ENCODE peak calls at places on chromosomes 4 and X, in eight cellular contexts. F is IMR-90, S is hepatocyte, A is endothelial cell of umbilical vein, U is OCI-LY7, H is MM.1S, Z is astrocyte, W is fibroblast of lung. L is an unnamed sample.

GRCh38 chrX:15989716-15990115 is 133.6 kb upstream of the GRPR start:
- DNase-seq in S (no peak), A (no peak), F (no peak), H (no peak), U (no peak), W (no peak), Z (no peak), L (no peak)

GRCh38 chrX:115234220-115234557 is 293 bp upstream of the LRCH2 start:
- DNase-seq in H (no peak), U (no peak), S (no peak), F (no peak), W (peak), A (no peak), Z (no peak), L (no peak)

GRCh38 chrX:108072746-108073145 is 18.6 kb downstream of the PSMD10 start:
- DNase-seq in S (no peak), U (no peak), A (peak), H (no peak), Z (peak), W (peak), F (peak), L (no peak)

GRCh38 chr4:108473163-108473720 is 147.1 kb upstream of the RPL34 start:
- DNase-seq in S (no peak), U (no peak), W (no peak), F (peak), Z (no peak), H (no peak), A (no peak), L (no peak)

GRCh38 chr4:156568041-156568440 is 403.6 kb downstream of the PDGFC start:
- DNase-seq in Z (peak), W (peak), S (no peak), A (no peak), U (no peak), F (peak), H (no peak), L (no peak)

GRCh38 chr4:152594981-152595916 is 59.4 kb upstream of the FBXW7 start:
- DNase-seq in H (no peak), A (no peak), F (no peak), U (peak), W (no peak), Z (no peak), S (no peak), L (no peak)

GRCh38 chrX:148134578-148134977 is 153.4 kb downstream of the FMR1NB start:
- DNase-seq in U (peak), W (no peak), Z (no peak), S (no peak), A (no peak), F (no peak), H (no peak), L (no peak)

GRCh38 chrX:72409993-72410392 is 104.3 kb upstream of the CITED1 start:
- DNase-seq in Z (no peak), U (no peak), A (peak), H (no peak), S (no peak), W (no peak), F (no peak), L (no peak)

GRCh38 chrX:131741103-131741581 is 197.3 kb downstream of the OR13H1 start:
- DNase-seq in S (no peak), W (peak), U (no peak), A (no peak), Z (peak), H (peak), F (peak), L (no peak)

GRCh38 chr4:47641755-47642154 is 156.7 kb downstream of the ATP10D start:
- DNase-seq in S (no peak), W (peak), Z (peak), H (no peak), U (no peak), F (peak), A (no peak), L (no peak)

GRCh38 chr4:139851133-139851532 is 185.5 kb downstream of the MGST2 start:
- DNase-seq in F (no peak), S (no peak), A (no peak), W (no peak), Z (no peak), H (no peak), U (no peak), L (no peak)

GRCh38 chr4:76095568-76095967 is 21.1 kb downstream of the ART3 start:
- DNase-seq in F (no peak), A (no peak), Z (no peak), S (no peak), H (no peak), W (no peak), U (no peak), L (no peak)

GRCh38 chr4:103934178-103934789 is 214.5 kb upstream of the TACR3 start:
- DNase-seq in U (peak), W (peak), A (peak), S (peak), F (peak), Z (peak), H (peak), L (no peak)

GRCh38 chr4:109559983-109560686 is at the start of gene MCUB:
- DNase-seq in W (peak), F (peak), H (peak), A (peak), U (peak), Z (peak), S (peak), L (peak)

GRCh38 chr4:8723222-8723980 is 130.8 kb downstream of the CPZ start:
- DNase-seq in F (no peak), S (no peak), W (no peak), Z (no peak), A (no peak), H (no peak), U (no peak), L (no peak)

GRCh38 chr4:150818661-150819060 is 196.4 kb downstream of the LRBA start:
- DNase-seq in H (no peak), U (no peak), Z (peak), F (peak), W (peak), A (peak), S (no peak), L (no peak)

GRCh38 chr4:17817027-17817426 is 6.2 kb downstream of the NCAPG start:
- DNase-seq in Z (peak), U (peak), F (peak), H (peak), S (peak), W (peak), A (peak), L (no peak)

GRCh38 chrX:73916931-73917657 is 354.1 kb downstream of the CHIC1 start:
- DNase-seq in S (peak), H (no peak), U (no peak), A (peak), W (peak), F (peak), Z (peak), L (no peak)

GRCh38 chr4:42843694-42844093 is 48.8 kb upstream of the GRXCR1 start:
- DNase-seq in A (no peak), Z (no peak), W (no peak), H (no peak), S (no peak), F (no peak), U (no peak), L (no peak)

GRCh38 chr4:42078184-42078801 is 74.2 kb downstream of the BEND4 start:
- DNase-seq in Z (no peak), A (no peak), H (peak), S (no peak), F (no peak), U (no peak), W (no peak), L (no peak)

GRCh38 chrX:8233091-8233490 is 62.0 kb upstream of the VCX2 start:
- DNase-seq in S (no peak), F (no peak), A (no peak), H (no peak), W (peak), Z (peak), U (no peak), L (no peak)

GRCh38 chrX:75365243-75365975 is 91.5 kb downstream of the UPRT start:
- DNase-seq in A (no peak), H (no peak), Z (peak), S (no peak), W (peak), F (no peak), U (no peak), L (no peak)

GRCh38 chr4:99518883-99519282 is 8.1 kb downstream of the C4orf17 start:
- DNase-seq in U (no peak), Z (no peak), A (no peak), W (no peak), F (no peak), S (no peak), H (no peak), L (no peak)

GRCh38 chr4:2077537-2078460 is 18.7 kb downstream of the NAT8L start:
- DNase-seq in S (no peak), U (no peak), W (no peak), Z (no peak), F (no peak), A (no peak), H (no peak), L (no peak)

GRCh38 chr4:8571702-8572685 is 8.2 kb upstream of the GPR78 start:
- DNase-seq in Z (no peak), A (no peak), S (no peak), F (no peak), H (no peak), U (no peak), W (no peak), L (peak)

GRCh38 chr4:152500798-152501434 is 35.0 kb downstream of the FBXW7 start:
- DNase-seq in U (peak), H (peak), W (peak), F (peak), A (peak), S (peak), Z (peak), L (peak)

GRCh38 chrX:40544343-40545250 is 36.2 kb upstream of the ATP6AP2 start:
- DNase-seq in U (no peak), A (peak), S (no peak), Z (no peak), H (no peak), F (peak), W (peak), L (no peak)

GRCh38 chrX:109632906-109633504 is 8.0 kb upstream of the KCNE5 start:
- DNase-seq in Z (no peak), F (peak), A (peak), S (peak), U (peak), W (no peak), H (peak), L (peak)
- TF ChIP-seq CTCF in Z (peak), F (peak), A (peak), S (peak), U (peak), W (peak), H (peak), L (peak)

GRCh38 chrX:14015941-14016340 is 13.8 kb downstream of the GEMIN8 start:
- DNase-seq in S (no peak), W (no peak), U (no peak), H (no peak), A (no peak), Z (no peak), F (no peak), L (no peak)
- H2AFZ ChIP-seq in S (no peak), W (no peak), U (no peak), H (no peak), A (no peak), Z (no peak), F (no peak), L (no peak)

GRCh38 chr4:158410272-158410671 is 111.4 kb upstream of the RXFP1 start:
- DNase-seq in U (no peak), H (no peak), W (no peak), F (peak), A (peak), Z (no peak), S (no peak), L (no peak)
- TF ChIP-seq CTCF in U (no peak), H (no peak), W (no peak), F (peak), A (no peak), Z (no peak), S (peak), L (peak)

GRCh38 chr4:121428721-121429120 is 47.9 kb upstream of the QRFPR start:
- DNase-seq in A (peak), H (no peak), F (peak), S (no peak), U (no peak), W (peak), Z (peak), L (no peak)
- H2AFZ ChIP-seq in A (no peak), H (no peak), F (no peak), S (no peak), U (no peak), W (no peak), Z (no peak), L (peak)